ENCODE peak calls at places on chromosomes 5 and 9, in six cellular contexts. A is neuronal stem cell, U is astrocyte, P is IMR-90, T is H9, R is A549. V is an unnamed sample.

GRCh38 chr9:90953200-90953599 is 151.6 kb downstream of the SYK start:
- DNase-seq in T (no peak), A (no peak), R (no peak), U (no peak), P (no peak), V (no peak)

GRCh38 chr5:55816342-55816741 is 34.8 kb upstream of the IL31RA start:
- DNase-seq in P (peak), R (peak), A (no peak), T (no peak), U (peak), V (peak)

GRCh38 chr5:116938488-116938887 is 363.9 kb upstream of the SEMA6A start:
- DNase-seq in P (no peak), U (no peak), T (peak), A (peak), R (no peak), V (no peak)

GRCh38 chr5:91382530-91383026 is 539 bp downstream of the ARRDC3 start:
- DNase-seq in A (peak), U (no peak), T (no peak), P (peak), R (peak), V (peak)

GRCh38 chr5:666816-667498 is 26.2 kb downstream of the TPPP start:
- DNase-seq in U (no peak), P (no peak), A (no peak), T (no peak), R (no peak), V (no peak)

GRCh38 chr5:73605223-73606087 is 20.5 kb upstream of the ARHGEF28 start:
- DNase-seq in U (peak), R (peak), P (peak), T (no peak), A (no peak), V (no peak)

GRCh38 chr9:36559036-36559695 is 13.5 kb upstream of the MELK start:
- DNase-seq in U (peak), R (no peak), P (peak), T (peak), A (no peak), V (no peak)

GRCh38 chr9:124869986-124870560 is 8.1 kb downstream of the ARPC5L start:
- DNase-seq in R (no peak), U (no peak), P (peak), A (no peak), T (no peak), V (peak)

GRCh38 chr5:24102008-24102407 is 542.8 kb downstream of the CDH10 start:
- DNase-seq in U (no peak), P (no peak), T (no peak), A (no peak), R (no peak), V (no peak)

GRCh38 chr9:129383415-129384088 is 205.5 kb upstream of the IER5L start:
- DNase-seq in P (peak), T (peak), A (peak), U (peak), R (no peak), V (peak)

GRCh38 chr9:88949961-88950340 is 41.3 kb upstream of the S1PR3 start:
- DNase-seq in A (no peak), R (peak), P (peak), T (no peak), U (peak), V (no peak)

GRCh38 chr9:22214021-22214420 is 204.9 kb upstream of the CDKN2B start:
- DNase-seq in T (no peak), R (no peak), P (no peak), A (no peak), U (peak), V (no peak)

GRCh38 chr5:143361438-143361837 is 42.0 kb downstream of the NR3C1 start:
- DNase-seq in A (no peak), P (no peak), R (no peak), T (no peak), U (no peak), V (no peak)

GRCh38 chr5:149654282-149654681 is 73.0 kb downstream of the ARHGEF37 start:
- DNase-seq in A (no peak), T (no peak), P (no peak), R (no peak), U (no peak), V (no peak)

GRCh38 chr9:27749838-27750237 is 176.6 kb upstream of the C9orf72 start:
- DNase-seq in T (peak), P (no peak), A (no peak), U (no peak), R (no peak), V (no peak)

GRCh38 chr9:110316255-110316921 is 21.3 kb downstream of the TXNDC8 start:
- DNase-seq in R (no peak), U (no peak), P (no peak), A (no peak), T (no peak), V (no peak)

GRCh38 chr9:107587175-107587963 is 97.8 kb upstream of the KLF4 start:
- DNase-seq in U (no peak), T (no peak), P (no peak), R (no peak), A (no peak), V (peak)

GRCh38 chr5:59724482-59725392 is 168.8 kb downstream of the PDE4D start:
- DNase-seq in U (no peak), P (peak), R (peak), T (peak), A (peak), V (no peak)

GRCh38 chr9:123933401-123933800 is 3.5 kb upstream of the DENND1A start:
- DNase-seq in R (peak), A (no peak), U (peak), P (peak), T (no peak), V (peak)

GRCh38 chr9:123336455-123336854 is 19.5 kb upstream of the CRB2 start:
- DNase-seq in P (no peak), R (no peak), U (no peak), A (no peak), T (no peak), V (no peak)

GRCh38 chr9:90002299-90003045 is 397.7 kb downstream of the GADD45G start:
- DNase-seq in R (no peak), U (peak), P (no peak), A (no peak), T (no peak), V (no peak)

GRCh38 chr5:163460562-163461176 is at the start of gene HMMR:
- DNase-seq in U (peak), A (no peak), R (peak), P (peak), T (no peak), V (peak)

GRCh38 chr9:138045541-138046490 is 168.2 kb downstream of the CACNA1B start:
- DNase-seq in U (no peak), T (no peak), A (no peak), P (no peak), R (no peak), V (no peak)

GRCh38 chr5:103582364-103582763 is 19.8 kb upstream of the NUDT12 start:
- DNase-seq in T (peak), P (peak), U (peak), R (peak), A (peak), V (no peak)

GRCh38 chr9:121651295-121652036 is at the start of gene DAB2IP:
- DNase-seq in U (no peak), P (peak), A (peak), T (peak), R (no peak), V (peak)

GRCh38 chr5:172760933-172761332 is 10.1 kb downstream of the DUSP1 start:
- DNase-seq in T (no peak), R (no peak), P (no peak), U (no peak), A (no peak), V (no peak)

GRCh38 chr5:75671506-75671905 is 45.7 kb downstream of the POC5 start:
- DNase-seq in A (no peak), T (no peak), U (no peak), R (no peak), P (no peak), V (no peak)

GRCh38 chr5:74538206-74538661 is 102.3 kb downstream of the ENC1 start:
- DNase-seq in U (no peak), T (no peak), A (no peak), P (peak), R (peak), V (peak)

GRCh38 chr5:35319231-35320002 is 89.1 kb upstream of the PRLR start:
- DNase-seq in R (no peak), P (peak), T (no peak), U (peak), A (no peak), V (no peak)

GRCh38 chr9:2727966-2728613 is 10.8 kb downstream of the KCNV2 start:
- DNase-seq in R (peak), T (no peak), P (peak), A (no peak), U (peak), V (no peak)

GRCh38 chr9:96139592-96140251 is 162.3 kb downstream of the HSD17B3 start:
- DNase-seq in P (peak), U (peak), A (no peak), R (peak), T (no peak), V (peak)
- H3K4me2 ChIP-seq in P (peak), U (peak), A (no peak), R (peak), T (no peak), V (peak)

GRCh38 chr5:6404129-6404528 is 25.8 kb upstream of the MED10 start:
- DNase-seq in A (no peak), T (no peak), R (no peak), U (peak), P (peak), V (no peak)

GRCh38 chr5:6405591-6405990 is 27.2 kb upstream of the MED10 start:
- DNase-seq in R (no peak), P (no peak), T (no peak), A (no peak), U (no peak), V (no peak)

GRCh38 chr5:6402939-6403338 is 24.6 kb upstream of the MED10 start:
- DNase-seq in R (no peak), T (no peak), A (no peak), P (no peak), U (peak), V (no peak)

GRCh38 chr5:6401410-6401809 is 23.1 kb upstream of the MED10 start:
- DNase-seq in P (no peak), T (no peak), R (no peak), A (no peak), U (no peak), V (no peak)

DNA sequence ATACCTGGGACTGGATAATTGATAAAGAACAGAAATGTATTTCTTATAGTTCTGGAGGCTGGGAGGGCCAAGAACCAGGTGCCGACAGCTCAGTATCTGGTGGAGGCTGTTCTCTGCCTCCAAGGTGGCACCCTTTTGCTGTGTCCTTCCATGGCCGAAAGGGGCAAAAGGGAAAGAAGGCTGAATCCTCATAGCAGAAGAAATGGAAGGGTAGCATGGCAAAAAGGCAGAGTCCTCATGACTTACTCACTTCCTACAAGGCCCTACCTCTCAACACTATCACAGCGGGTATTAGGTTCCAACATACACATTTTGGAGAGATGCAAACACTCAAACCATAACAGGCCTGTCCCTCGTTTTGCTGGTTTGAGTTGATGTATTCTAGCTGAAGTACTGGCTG is 25.1 kb upstream of the MED10 start:
- DNase-seq in A (no peak), P (no peak), U (no peak), R (no peak), T (no peak), V (no peak)
- H3K4me2 ChIP-seq in A (no peak), P (no peak), U (no peak), R (no peak), T (no peak), V (no peak)

GRCh38 chr5:89457411-89458329 is 574.7 kb upstream of the MEF2C start:
- DNase-seq in A (no peak), R (peak), T (no peak), U (peak), P (no peak), V (peak)

GRCh38 chr5:89458330-89458656 is 575.3 kb upstream of the MEF2C start:
- DNase-seq in R (no peak), T (no peak), P (no peak), U (no peak), A (no peak), V (no peak)
- H3K4me2 ChIP-seq in R (no peak), T (no peak), P (no peak), U (no peak), A (no peak), V (peak)

GRCh38 chr5:112548246-112548982 is 129.3 kb upstream of the EPB41L4A start:
- DNase-seq in P (peak), U (peak), R (peak), T (no peak), A (no peak), V (peak)
- H3K4me2 ChIP-seq in P (peak), U (peak), R (no peak), T (no peak), A (no peak), V (peak)

V was measured in osteoblast.